ENCODE peak calls at places on chromosomes 7 and 10, in ten cellular contexts. C, Z, U, R, V, N, K, P, S and J are unnamed samples. For H3K9me3, the result is how much of the 10 kb centered on the place peaks cover.

GRCh38 chr7:100604078-100604975 is 2.2 kb downstream of the PCOLCE start:
- DNase-seq in C (peak), Z (peak), U (peak), R (peak), V (peak), N (peak), K (peak), P (peak), S (no peak), J (peak)

GRCh38 chr7:98372993-98373392 is 27.9 kb downstream of the BAIAP2L1 start:
- DNase-seq in C (no peak), Z (no peak), U (no peak), R (no peak), V (peak), N (no peak), K (no peak), P (no peak), S (no peak), J (no peak)

GRCh38 chr10:68327889-68328786 is 3.7 kb upstream of the HNRNPH3 start:
- DNase-seq in C (no peak), Z (no peak), U (no peak), R (peak), V (peak), N (peak), K (no peak), P (peak), S (no peak), J (peak)

GRCh38 chr10:108775911-108776475 is 1147.3 kb downstream of the XPNPEP1 start:
- DNase-seq in C (no peak), Z (no peak), U (no peak), R (no peak), V (no peak), N (no peak), K (no peak), P (no peak), S (no peak), J (no peak)

GRCh38 chr10:114244126-114244525 is 5.1 kb downstream of the VWA2 start:
- DNase-seq in C (no peak), Z (no peak), U (no peak), R (no peak), V (no peak), N (no peak), K (no peak), P (peak), S (no peak), J (no peak)

GRCh38 chr10:71880425-71881306 is 29.6 kb upstream of the PSAP start:
- DNase-seq in C (no peak), Z (no peak), U (peak), R (no peak), V (no peak), N (no peak), K (peak), P (peak), S (no peak), J (no peak)

GRCh38 chr10:123157210-123157609 is 3.0 kb downstream of the BUB3 start:
- DNase-seq in C (no peak), Z (no peak), U (no peak), R (no peak), V (peak), N (no peak), K (no peak), P (no peak), S (no peak), J (peak)

GRCh38 chr7:36747251-36747968 is 23.1 kb upstream of the AOAH start:
- DNase-seq in C (no peak), Z (no peak), U (no peak), R (no peak), V (peak), N (no peak), K (no peak), P (peak), S (no peak), J (no peak)

GRCh38 chr7:111561659-111561908 is 708 bp downstream of the IMMP2L start:
- DNase-seq in C (no peak), Z (peak), U (no peak), R (no peak), V (no peak), N (no peak), K (no peak), P (no peak), S (no peak), J (peak)

GRCh38 chr7:139680676-139681462 is 96.9 kb downstream of the HIPK2 start:
- DNase-seq in C (no peak), Z (no peak), U (peak), R (peak), V (peak), N (peak), K (peak), P (peak), S (no peak), J (no peak)

GRCh38 chr10:44316187-44316921 is 68.5 kb downstream of the CXCL12 start:
- DNase-seq in C (no peak), Z (no peak), U (no peak), R (no peak), V (no peak), N (no peak), K (no peak), P (peak), S (peak), J (no peak)

GRCh38 chr10:70595566-70596016 is 7.0 kb downstream of the PRF1 start:
- DNase-seq in C (no peak), Z (no peak), U (no peak), R (no peak), V (no peak), N (no peak), K (no peak), P (no peak), S (no peak), J (no peak)

GRCh38 chr7:20435305-20435704 is 104.6 kb downstream of the ITGB8 start:
- DNase-seq in C (peak), Z (no peak), U (peak), R (peak), V (peak), N (peak), K (peak), P (peak), S (no peak), J (no peak)

GRCh38 chr7:89549768-89550167 is 604.5 kb upstream of the STEAP1 start:
- DNase-seq in C (no peak), Z (no peak), U (no peak), R (no peak), V (no peak), N (no peak), K (no peak), P (no peak), S (no peak), J (no peak)

GRCh38 chr7:46229409-46229808 is 308.3 kb upstream of the IGFBP3 start:
- DNase-seq in C (no peak), Z (no peak), U (no peak), R (no peak), V (peak), N (no peak), K (no peak), P (no peak), S (no peak), J (no peak)

GRCh38 chr7:105656922-105657521 is 75.7 kb upstream of the EFCAB10 start:
- DNase-seq in C (no peak), Z (peak), U (no peak), R (no peak), V (peak), N (peak), K (no peak), P (peak), S (no peak), J (peak)

GRCh38 chr10:72173267-72173634 is 42.6 kb upstream of the ANAPC16 start:
- DNase-seq in C (no peak), Z (no peak), U (no peak), R (no peak), V (no peak), N (no peak), K (no peak), P (no peak), S (no peak), J (no peak)

GRCh38 chr10:36469585-36469984 is 655.8 kb upstream of the ANKRD30A start:
- DNase-seq in C (no peak), Z (no peak), U (no peak), R (no peak), V (no peak), N (no peak), K (no peak), P (no peak), S (no peak), J (no peak)

GRCh38 chr10:89301721-89302445 is at the start of gene IFIT2:
- DNase-seq in C (no peak), Z (no peak), U (peak), R (peak), V (peak), N (peak), K (no peak), P (peak), S (no peak), J (peak)

GRCh38 chr10:71161429-71161828 is 50.9 kb upstream of the UNC5B start:
- DNase-seq in C (no peak), Z (no peak), U (peak), R (no peak), V (no peak), N (no peak), K (no peak), P (no peak), S (no peak), J (no peak)

GRCh38 chr7:73717991-73718405 is 1.5 kb downstream of the STX1A start:
- DNase-seq in C (no peak), Z (no peak), U (no peak), R (no peak), V (peak), N (peak), K (no peak), P (peak), S (no peak), J (peak)

GRCh38 chr10:95339863-95340262 is 49.1 kb upstream of the PDLIM1 start:
- DNase-seq in C (no peak), Z (no peak), U (no peak), R (no peak), V (no peak), N (no peak), K (no peak), P (no peak), S (no peak), J (no peak)

GRCh38 chr10:97542169-97543024 is 30.2 kb upstream of the ANKRD2 start:
- DNase-seq in C (peak), Z (peak), U (peak), R (peak), V (peak), N (peak), K (peak), P (peak), S (no peak), J (no peak)

GRCh38 chr7:1278543-1278942 is 45.9 kb downstream of the UNCX start:
- DNase-seq in C (no peak), Z (no peak), U (no peak), R (no peak), V (no peak), N (no peak), K (no peak), P (no peak), S (no peak), J (no peak)

GRCh38 chr7:125059861-125060456 is 130.3 kb upstream of the POT1 start:
- DNase-seq in C (no peak), Z (no peak), U (no peak), R (no peak), V (peak), N (no peak), K (no peak), P (no peak), S (no peak), J (no peak)

GRCh38 chr7:159027091-159027802 is 117.4 kb downstream of the VIPR2 start:
- DNase-seq in C (peak), Z (peak), U (no peak), R (no peak), V (no peak), N (peak), K (no peak), P (no peak), S (no peak), J (no peak)

GRCh38 chr7:55486991-55487390 is 85.3 kb downstream of the VOPP1 start:
- DNase-seq in C (no peak), Z (no peak), U (no peak), R (peak), V (no peak), N (no peak), K (no peak), P (no peak), S (no peak), J (no peak)

GRCh38 chr10:95580140-95580539 is 19.0 kb upstream of the SORBS1 start:
- DNase-seq in C (no peak), Z (no peak), U (no peak), R (no peak), V (no peak), N (no peak), K (no peak), P (no peak), S (no peak), J (no peak)

GRCh38 chr7:65477326-65477725 is 103.7 kb downstream of the ZNF92 start:
- DNase-seq in C (no peak), Z (no peak), U (no peak), R (no peak), V (no peak), N (peak), K (no peak), P (peak), S (peak), J (no peak)

GRCh38 chr10:100760726-100761125 is 15.3 kb downstream of the PAX2 start:
- DNase-seq in C (no peak), Z (no peak), U (no peak), R (no peak), V (no peak), N (no peak), K (no peak), P (no peak), S (no peak), J (no peak)

GRCh38 chr10:126917975-126918908 is 13.0 kb downstream of the DOCK1 start:
- DNase-seq in C (peak), Z (no peak), U (no peak), R (no peak), V (no peak), N (no peak), K (no peak), P (no peak), S (no peak), J (no peak)

GRCh38 chr7:99191869-99192596 is 15.9 kb downstream of the KPNA7 start:
- DNase-seq in C (no peak), Z (no peak), U (no peak), R (no peak), V (no peak), N (no peak), K (no peak), P (no peak), S (no peak), J (no peak)

GRCh38 chr10:102150970-102151773 is 1.0 kb upstream of the NOLC1 start:
- DNase-seq in C (no peak), Z (no peak), U (no peak), R (no peak), V (peak), N (no peak), K (no peak), P (no peak), S (no peak), J (peak)

GRCh38 chr10:95655571-95656290 is 780 bp downstream of the ALDH18A1 start:
- DNase-seq in C (no peak), Z (no peak), U (peak), R (no peak), V (peak), N (peak), K (no peak), P (peak), S (no peak), J (peak)

GRCh38 chr7:69781412-69781846 is 183.2 kb downstream of the AUTS2 start:
- DNase-seq in C (no peak), Z (peak), U (no peak), R (peak), V (peak), N (peak), K (peak), P (no peak), S (no peak), J (no peak)

GRCh38 chr7:43649755-43650274 is 66.9 kb downstream of the STK17A start:
- DNase-seq in C (no peak), Z (no peak), U (no peak), R (no peak), V (no peak), N (no peak), K (no peak), P (no peak), S (no peak), J (peak)

GRCh38 chr7:144048648-144049047 is at the start of gene OR2A5:
- DNase-seq in C (no peak), Z (no peak), U (no peak), R (no peak), V (no peak), N (no peak), K (no peak), P (no peak), S (no peak), J (no peak)

DNA sequence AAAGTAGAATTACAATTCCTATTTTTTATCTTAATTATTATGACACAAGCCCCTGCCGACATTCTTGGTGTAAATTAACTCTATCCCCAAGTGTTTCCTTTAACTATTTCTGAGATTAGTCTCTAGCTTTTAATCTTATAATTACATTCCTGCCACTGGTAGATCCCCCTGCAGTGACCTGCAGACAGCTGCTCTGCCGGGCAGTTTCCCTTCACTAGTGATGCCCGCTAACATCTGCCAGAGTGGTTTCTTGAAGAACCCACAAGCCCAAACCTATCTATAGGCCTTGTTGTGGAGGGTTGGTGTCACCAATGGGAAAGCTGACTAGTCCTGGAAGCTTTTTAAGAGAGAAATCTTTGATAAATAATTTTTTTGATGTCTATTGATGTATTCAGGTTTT is 50.0 kb downstream of the ADAM22 start:
- DNase-seq in C (no peak), Z (no peak), U (no peak), R (no peak), V (no peak), N (no peak), K (no peak), P (no peak), S (no peak), J (no peak)
- H3K9me3 ChIP-seq in C (under half), Z (under half), U (under half), R (under half), V (under half), N (under half), K (under half), P (under half), S (under half), J (under half)

DNA sequence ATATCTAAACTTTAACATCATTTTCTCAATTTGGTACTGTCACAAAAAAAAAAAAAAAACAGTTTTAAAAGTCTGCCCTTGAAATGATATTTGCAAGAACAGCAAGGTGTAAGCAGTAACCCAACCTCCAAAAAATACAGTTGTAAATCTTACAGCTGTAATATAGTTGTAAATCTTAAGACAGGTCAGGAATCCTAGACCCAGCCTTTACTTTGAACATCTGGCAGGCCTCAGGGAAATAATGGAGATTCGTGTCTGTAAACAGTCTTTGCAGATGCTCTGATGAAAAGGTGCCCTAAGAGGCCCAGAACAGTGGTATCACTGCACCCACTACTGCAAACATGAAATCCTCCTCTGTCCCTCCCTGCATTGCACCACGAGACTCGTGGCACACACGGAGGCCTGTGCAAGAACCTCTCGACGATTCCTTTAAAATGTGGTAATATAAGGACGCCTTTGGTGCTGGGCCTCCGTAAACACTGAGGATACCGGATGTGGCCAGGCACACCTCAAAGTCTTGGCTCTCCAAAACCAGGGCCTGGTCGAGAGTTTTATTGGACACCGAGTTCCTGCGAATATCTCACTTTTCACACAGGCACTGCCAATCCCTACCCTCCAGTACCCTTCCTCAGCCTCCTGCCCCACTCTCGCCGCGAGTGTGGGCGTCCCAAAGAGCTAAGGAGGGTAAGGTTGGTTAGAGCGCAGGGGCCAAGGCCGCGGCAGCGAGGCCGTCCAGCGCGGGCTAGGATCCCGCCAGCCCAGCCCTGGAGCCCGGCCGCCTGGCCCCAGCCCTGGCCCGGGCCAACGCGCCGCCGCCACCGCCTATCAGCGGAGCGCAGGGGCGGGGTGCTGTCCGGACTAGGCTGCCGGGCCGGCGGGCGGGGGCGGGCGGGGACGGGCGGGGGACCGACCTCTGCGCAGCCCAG is 475 bp upstream of the REEP3 start:
- DNase-seq in C (peak), Z (peak), U (peak), R (peak), V (no peak), N (peak), K (peak), P (peak), S (no peak), J (peak)
- H3K4me3 ChIP-seq in C (peak), Z (peak), U (peak), R (peak), V (peak), N (peak), K (peak), P (no peak), S (peak), J (peak)

GRCh38 chr10:60224129-60224705 is 165.5 kb downstream of the ANK3 start:
- DNase-seq in C (no peak), Z (no peak), U (no peak), R (no peak), V (no peak), N (no peak), K (no peak), P (no peak), S (no peak), J (no peak)
- H3K9me3 ChIP-seq in C (under half), Z (under half), U (under half), R (under half), V (under half), N (under half), K (under half), P (under half), S (under half), J (under half)

GRCh38 chr10:23342213-23342884 is 2.2 kb downstream of the C10orf67 start:
- DNase-seq in C (no peak), Z (no peak), U (no peak), R (no peak), V (no peak), N (no peak), K (no peak), P (no peak), S (no peak), J (no peak)

GRCh38 chr10:23344251-23344841 is at the start of gene C10orf67:
- DNase-seq in C (no peak), Z (peak), U (peak), R (peak), V (peak), N (peak), K (peak), P (peak), S (peak), J (peak)

GRCh38 chr10:23345861-23346260 is 1.3 kb upstream of the C10orf67 start:
- DNase-seq in C (no peak), Z (no peak), U (no peak), R (no peak), V (peak), N (no peak), K (no peak), P (no peak), S (no peak), J (no peak)

GRCh38 chr10:23341004-23341403 is 3.6 kb downstream of the C10orf67 start:
- DNase-seq in C (no peak), Z (no peak), U (no peak), R (no peak), V (no peak), N (no peak), K (no peak), P (no peak), S (no peak), J (no peak)

GRCh38 chr10:23343591-23344225 is 889 bp downstream of the C10orf67 start:
- DNase-seq in C (no peak), Z (peak), U (peak), R (peak), V (no peak), N (peak), K (peak), P (peak), S (peak), J (peak)
- H3K4me3 ChIP-seq in C (peak), Z (peak), U (peak), R (peak), V (peak), N (peak), K (peak), P (no peak), S (peak), J (peak)

GRCh38 chr7:57424515-57425238 is 25.3 kb upstream of the ZNF716 start:
- DNase-seq in C (no peak), Z (no peak), U (no peak), R (no peak), V (no peak), N (no peak), K (no peak), P (no peak), S (no peak), J (no peak)

GRCh38 chr7:57425239-57425944 is 24.6 kb upstream of the ZNF716 start:
- DNase-seq in C (no peak), Z (no peak), U (no peak), R (no peak), V (no peak), N (no peak), K (no peak), P (no peak), S (no peak), J (no peak)

GRCh38 chr7:57427146-57427545 is 22.8 kb upstream of the ZNF716 start:
- DNase-seq in C (no peak), Z (no peak), U (no peak), R (no peak), V (no peak), N (no peak), K (no peak), P (no peak), S (no peak), J (no peak)

GRCh38 chr7:57426629-57427003 is 23.4 kb upstream of the ZNF716 start:
- DNase-seq in C (no peak), Z (no peak), U (no peak), R (no peak), V (no peak), N (no peak), K (no peak), P (no peak), S (no peak), J (no peak)

GRCh38 chr7:57425969-57426628 is 23.9 kb upstream of the ZNF716 start:
- DNase-seq in C (no peak), Z (no peak), U (no peak), R (no peak), V (no peak), N (no peak), K (no peak), P (no peak), S (no peak), J (no peak)
- H3K9me3 ChIP-seq in C (under half), Z (under half), U (under half), R (under half), V (under half), N (under half), K (under half), P (under half), S (under half), J (under half)

GRCh38 chr7:66654275-66655112 is 25.8 kb downstream of the KCTD7 start:
- DNase-seq in C (peak), Z (peak), U (peak), R (peak), V (peak), N (peak), K (peak), P (peak), S (peak), J (peak)
- H3K4me3 ChIP-seq in C (peak), Z (peak), U (peak), R (peak), V (peak), N (peak), K (peak), P (peak), S (peak), J (peak)